ENCODE peak calls at places on chromosome 20, in five cellular contexts. Q is endodermal cell, I is HEK293T, G is HCEC 1CT, A is psoas muscle. L is an unnamed sample.

GRCh38 chr20:22925613-22925983 is 109.5 kb upstream of the SSTR4 start:
- DNase-seq in Q (no peak), I (no peak), G (no peak), A (no peak), L (no peak)

GRCh38 chr20:3084283-3084985 is at the start of gene AVP:
- DNase-seq in Q (no peak), I (no peak), G (no peak), A (no peak), L (no peak)

GRCh38 chr20:61951695-61952533 is 113.8 kb downstream of the TAF4 start:
- DNase-seq in Q (peak), I (no peak), G (no peak), A (no peak), L (peak)

GRCh38 chr20:49054032-49054643 is 8.0 kb downstream of the CSE1L start:
- DNase-seq in Q (no peak), I (no peak), G (no peak), A (no peak), L (no peak)

GRCh38 chr20:2754426-2754825 is 46.0 kb downstream of the CPXM1 start:
- DNase-seq in Q (no peak), I (no peak), G (no peak), A (no peak), L (no peak)

GRCh38 chr20:7496394-7497111 is 443.7 kb downstream of the HAO1 start:
- DNase-seq in Q (no peak), I (no peak), G (no peak), A (no peak), L (no peak)

GRCh38 chr20:6767536-6768227 is at the start of gene BMP2:
- DNase-seq in Q (peak), I (peak), G (peak), A (peak), L (peak)

GRCh38 chr20:4519530-4519929 is 202.2 kb upstream of the PRND start:
- DNase-seq in Q (peak), I (peak), G (no peak), A (no peak), L (no peak)

GRCh38 chr20:62119591-62120364 is 2.5 kb upstream of the LSM14B start:
- DNase-seq in Q (no peak), I (no peak), G (no peak), A (no peak), L (peak)

GRCh38 chr20:52103911-52104545 is 87.6 kb downstream of the ZFP64 start:
- DNase-seq in Q (peak), I (peak), G (no peak), A (no peak), L (no peak)

GRCh38 chr20:23244916-23245552 is 105.6 kb upstream of the NXT1 start:
- DNase-seq in Q (no peak), I (no peak), G (no peak), A (no peak), L (no peak)

GRCh38 chr20:61899971-61900370 is 165.7 kb downstream of the TAF4 start:
- DNase-seq in Q (no peak), I (no peak), G (no peak), A (no peak), L (peak)

GRCh38 chr20:17161661-17162410 is 65.0 kb upstream of the PCSK2 start:
- DNase-seq in Q (no peak), I (no peak), G (no peak), A (no peak), L (no peak)

GRCh38 chr20:48594533-48594932 is 233.3 kb downstream of the PREX1 start:
- DNase-seq in Q (no peak), I (no peak), G (no peak), A (no peak), L (no peak)

GRCh38 chr20:51116765-51117686 is 94.1 kb upstream of the KCNG1 start:
- DNase-seq in Q (no peak), I (no peak), G (peak), A (no peak), L (no peak)

GRCh38 chr20:54897787-54898186 is 422.4 kb downstream of the DOK5 start:
- DNase-seq in Q (no peak), I (no peak), G (no peak), A (no peak), L (no peak)

GRCh38 chr20:10806539-10806938 is 132.7 kb upstream of the JAG1 start:
- DNase-seq in Q (no peak), I (no peak), G (no peak), A (no peak), L (no peak)

GRCh38 chr20:46724343-46724959 is 15.0 kb downstream of the SLC2A10 start:
- DNase-seq in Q (no peak), I (no peak), G (no peak), A (no peak), L (no peak)

GRCh38 chr20:43015566-43015965 is 174.1 kb downstream of the PTPRT start:
- DNase-seq in Q (no peak), I (no peak), G (no peak), A (no peak), L (no peak)

GRCh38 chr20:5513975-5514516 is 197.3 kb upstream of the PROKR2 start:
- DNase-seq in Q (no peak), I (no peak), G (peak), A (no peak), L (no peak)

GRCh38 chr20:50221501-50222323 is 31.1 kb downstream of the CEBPB start:
- DNase-seq in Q (no peak), I (no peak), G (peak), A (no peak), L (peak)

GRCh38 chr20:61668771-61669503 is 396.7 kb downstream of the TAF4 start:
- DNase-seq in Q (no peak), I (no peak), G (no peak), A (no peak), L (peak)

GRCh38 chr20:45897692-45898091 is 6.6 kb downstream of the CTSA start:
- DNase-seq in Q (no peak), I (no peak), G (no peak), A (no peak), L (no peak)

GRCh38 chr20:17617212-17617867 is 47.5 kb downstream of the DSTN start:
- DNase-seq in Q (peak), I (peak), G (peak), A (no peak), L (peak)

GRCh38 chr20:61263084-61263695 is 11.1 kb downstream of the CDH4 start:
- DNase-seq in Q (peak), I (peak), G (no peak), A (no peak), L (no peak)

GRCh38 chr20:44656447-44656846 is 4.9 kb upstream of the ADA start:
- DNase-seq in Q (peak), I (no peak), G (no peak), A (no peak), L (no peak)

GRCh38 chr20:15823718-15824117 is 749.5 kb downstream of the KIF16B start:
- DNase-seq in Q (no peak), I (no peak), G (no peak), A (no peak), L (no peak)

GRCh38 chr20:36462440-36463211 is 78.7 kb upstream of the MYL9 start:
- DNase-seq in Q (peak), I (no peak), G (peak), A (peak), L (peak)

GRCh38 chr20:58169441-58169840 is 59.0 kb downstream of the ANKRD60 start:
- DNase-seq in Q (no peak), I (no peak), G (no peak), A (no peak), L (peak)

GRCh38 chr20:10332656-10333421 is 101.2 kb downstream of the MKKS start:
- DNase-seq in Q (no peak), I (no peak), G (no peak), A (no peak), L (no peak)

GRCh38 chr20:13930246-13930645 is 60.2 kb downstream of the SEL1L2 start:
- DNase-seq in Q (no peak), I (no peak), G (no peak), A (no peak), L (no peak)

GRCh38 chr20:48785801-48786200 is 42.0 kb downstream of the PREX1 start:
- DNase-seq in Q (no peak), I (no peak), G (no peak), A (no peak), L (no peak)

GRCh38 chr20:25984933-25985332 is 288.3 kb upstream of the ZNF337 start:
- DNase-seq in Q (no peak), I (no peak), G (no peak), A (peak), L (peak)

GRCh38 chr20:12113468-12114371 is 196.0 kb downstream of the BTBD3 start:
- DNase-seq in Q (no peak), I (no peak), G (no peak), A (no peak), L (no peak)

GRCh38 chr20:47278907-47279348 is 77.6 kb downstream of the ZMYND8 start:
- DNase-seq in Q (no peak), I (no peak), G (peak), A (no peak), L (no peak)

GRCh38 chr20:9506337-9506821 is 8.0 kb upstream of the LAMP5 start:
- DNase-seq in Q (peak), I (no peak), G (no peak), A (no peak), L (peak)

GRCh38 chr20:46021361-46022359 is 7.4 kb upstream of the SLC12A5 start:
- DNase-seq in Q (peak), I (peak), G (no peak), A (no peak), L (peak)

GRCh38 chr20:3041818-3042504 is 1.5 kb upstream of the GNRH2 start:
- DNase-seq in Q (no peak), I (no peak), G (no peak), A (no peak), L (no peak)

GRCh38 chr20:63056236-63057132 is 49.7 kb upstream of the BHLHE23 start:
- DNase-seq in Q (peak), I (peak), G (no peak), A (peak), L (peak)

L was measured in Right ventricle myocardium superior.